ENCODE peak calls at places on chromosomes 3 and 15, in ten cellular contexts. H, D, S, E, Z, N, X, R, M and W are unnamed samples.

GRCh38 chr15:25176991-25177954 is 222.5 kb downstream of the SNRPN start:
- DNase-seq in H (no peak), S (no peak), M (no peak), R (no peak), N (no peak), E (no peak), Z (peak; percentile 9), D (no peak), X (no peak), W (peak; percentile 21)

GRCh38 chr3:138381413-138381901 is 33.1 kb downstream of the MRAS start:
- DNase-seq in Z (peak; percentile 21), R (no peak), D (no peak), X (no peak), M (no peak), E (no peak), N (peak; percentile 39), S (no peak), H (no peak), W (no peak)

GRCh38 chr3:1529666-1530065 is 436.8 kb downstream of the CNTN6 start:
- DNase-seq in H (no peak), Z (no peak), R (no peak), S (no peak), E (no peak), X (no peak), N (no peak), M (no peak), D (no peak), W (no peak)

GRCh38 chr15:25408428-25408827 is 30.4 kb downstream of the UBE3A start:
- DNase-seq in M (no peak), D (no peak), S (no peak), E (no peak), X (no peak), R (no peak), N (peak; percentile 29), H (no peak), Z (no peak), W (no peak)

GRCh38 chr15:101795455-101795854 is 7.9 kb upstream of the OR4F6 start:
- DNase-seq in X (no peak), D (no peak), N (peak; percentile 83), H (no peak), Z (no peak), M (no peak), S (no peak), R (peak; percentile 50), E (no peak), W (no peak)

GRCh38 chr15:70854669-70854976 is 666 bp upstream of the LARP6 start:
- DNase-seq in H (no peak), E (no peak), R (no peak), N (peak; percentile 82), X (no peak), D (no peak), Z (no peak), M (no peak), S (no peak), W (no peak)

GRCh38 chr15:74307827-74308642 is 59.4 kb downstream of the CYP11A1 start:
- DNase-seq in M (peak; percentile 20), R (no peak), N (peak; percentile 84), X (no peak), Z (peak; percentile 54), E (peak; percentile 49), H (no peak), D (peak; percentile 81), S (no peak), W (no peak)

GRCh38 chr3:189133768-189134167 is 38.0 kb upstream of the TPRG1 start:
- DNase-seq in E (no peak), R (no peak), X (no peak), H (no peak), M (no peak), Z (no peak), D (no peak), S (no peak), N (no peak), W (no peak)

GRCh38 chr3:127669541-127670228 is 3.1 kb upstream of the ABTB1 start:
- DNase-seq in Z (no peak), N (no peak), X (no peak), R (no peak), M (no peak), H (no peak), E (no peak), S (no peak), D (no peak), W (no peak)

GRCh38 chr3:133886031-133886722 is 9.5 kb downstream of the RAB6B start:
- DNase-seq in H (no peak), N (no peak), E (no peak), R (no peak), X (no peak), M (no peak), Z (no peak), S (no peak), D (no peak), W (no peak)

GRCh38 chr15:25803541-25803940 is 59.6 kb downstream of the ATP10A start:
- DNase-seq in D (no peak), N (no peak), M (no peak), X (no peak), R (no peak), H (no peak), E (no peak), Z (no peak), S (no peak), W (no peak)

GRCh38 chr15:40003491-40003916 is 35.5 kb downstream of the SRP14 start:
- DNase-seq in S (no peak), E (no peak), N (no peak), H (no peak), R (no peak), M (no peak), Z (no peak), D (no peak), X (no peak), W (peak; percentile 34)

GRCh38 chr3:194140520-194141414 is 4.8 kb downstream of the HES1 start:
- DNase-seq in Z (no peak), D (peak; percentile 82), M (no peak), X (peak; percentile 23), N (peak; percentile 62), H (no peak), R (no peak), E (no peak), S (no peak), W (peak; percentile 47)

GRCh38 chr15:33132722-33133345 is 61.7 kb downstream of the FMN1 start:
- DNase-seq in D (no peak), N (peak; percentile 72), X (no peak), M (no peak), S (peak; percentile 28), R (no peak), E (peak; percentile 59), Z (peak; percentile 24), H (peak; percentile 10), W (no peak)

GRCh38 chr3:46578973-46579755 is 13.1 kb upstream of the LRRC2 start:
- DNase-seq in M (no peak), R (no peak), E (no peak), N (no peak), X (no peak), D (no peak), H (no peak), Z (no peak), S (no peak), W (no peak)

GRCh38 chr15:94417464-94418293 is 186.3 kb downstream of the MCTP2 start:
- DNase-seq in R (no peak), H (no peak), E (no peak), Z (no peak), X (no peak), M (no peak), D (no peak), S (no peak), N (no peak), W (no peak)

GRCh38 chr3:107969994-107970896 is 120.6 kb downstream of the CD47 start:
- DNase-seq in Z (peak; percentile 24), D (no peak), E (no peak), X (no peak), H (peak; percentile 77), S (no peak), R (no peak), N (peak; percentile 18), M (peak; percentile 75), W (peak; percentile 40)

GRCh38 chr15:40282144-40282869 is 557 bp downstream of the ANKRD63 start:
- DNase-seq in E (no peak), M (no peak), Z (peak; percentile 38), R (no peak), H (no peak), N (peak; percentile 48), S (no peak), X (peak; percentile 34), D (peak; percentile 84), W (no peak)